ENCODE peak calls at places on chromosomes 7 and 10, in ten cellular contexts. F is heart right ventricle, H is IMR-90, W is psoas muscle, A is GM23248, L is mesendoderm, Z is endodermal cell, J is cardiac muscle cell, V is aorta, D is lower lobe of right lung. I is an unnamed sample.

GRCh38 chr7:31853380-31853779 is 166.4 kb downstream of the PPP1R17 start:
- DNase-seq in W (no peak), Z (no peak), J (no peak), D (no peak), A (peak; percentile 42), L (peak; percentile 7), H (peak; percentile 35), F (no peak), V (no peak), I (no peak)

GRCh38 chr7:133478591-133479135 is 225.8 kb downstream of the EXOC4 start:
- DNase-seq in V (no peak), J (no peak), Z (no peak), A (no peak), H (no peak), W (no peak), F (no peak), L (no peak), D (no peak), I (no peak)

GRCh38 chr7:40903872-40904271 is 769.1 kb downstream of the SUGCT start:
- DNase-seq in H (no peak), V (no peak), F (no peak), D (no peak), L (no peak), W (no peak), A (no peak), Z (no peak), J (no peak), I (no peak)

GRCh38 chr10:95480901-95481491 is 80.2 kb downstream of the SORBS1 start:
- DNase-seq in F (no peak), L (peak; percentile 76), D (no peak), A (peak; percentile 52), Z (peak; percentile 87), H (no peak), J (no peak), V (no peak), W (no peak), I (no peak)

GRCh38 chr7:121530251-121531174 is 134.4 kb upstream of the FAM3C start:
- DNase-seq in L (peak; percentile 9), A (peak; percentile 95), H (peak; percentile 81), Z (no peak), V (no peak), D (no peak), F (peak; percentile 10), W (peak; percentile 20), J (peak; percentile 99), I (peak; percentile 97)

GRCh38 chr7:112453505-112454171 is 3.4 kb downstream of the IFRD1 start:
- DNase-seq in L (no peak), F (no peak), A (peak; percentile 85), J (peak; percentile 65), V (no peak), H (peak; percentile 83), W (no peak), D (no peak), Z (no peak), I (no peak)

GRCh38 chr10:132959296-132959961 is 17.1 kb upstream of the CFAP46 start:
- DNase-seq in A (no peak), F (no peak), Z (no peak), L (no peak), H (no peak), D (no peak), V (no peak), J (no peak), W (no peak), I (peak; percentile 39)

GRCh38 chr7:26061340-26062239 is 90.4 kb upstream of the NFE2L3 start:
- DNase-seq in V (peak; percentile 83), W (peak; percentile 45), F (peak; percentile 23), H (peak; percentile 7), Z (peak; percentile 93), J (peak; percentile 55), L (peak; percentile 87), A (peak; percentile 62), D (peak; percentile 68), I (peak; percentile 56)

GRCh38 chr7:27611043-27611442 is 51.6 kb downstream of the HIBADH start:
- DNase-seq in F (no peak), L (no peak), W (no peak), J (no peak), Z (no peak), V (no peak), A (peak; percentile 85), H (peak; percentile 41), D (no peak), I (no peak)

GRCh38 chr10:112634096-112634830 is 187.2 kb downstream of the VTI1A start:
- DNase-seq in F (no peak), V (no peak), D (no peak), A (peak; percentile 51), H (peak; percentile 21), L (no peak), W (no peak), J (peak; percentile 46), Z (no peak), I (peak; percentile 11)
- H3K27ac ChIP-seq in F (no peak overlapping the region), V (no peak overlapping the region), D (no peak overlapping the region), A (no peak overlapping the region), H (no peak overlapping the region), L (no peak overlapping the region), W (no peak overlapping the region), J (no peak overlapping the region), Z (no peak overlapping the region), I (no peak overlapping the region)

DNA sequence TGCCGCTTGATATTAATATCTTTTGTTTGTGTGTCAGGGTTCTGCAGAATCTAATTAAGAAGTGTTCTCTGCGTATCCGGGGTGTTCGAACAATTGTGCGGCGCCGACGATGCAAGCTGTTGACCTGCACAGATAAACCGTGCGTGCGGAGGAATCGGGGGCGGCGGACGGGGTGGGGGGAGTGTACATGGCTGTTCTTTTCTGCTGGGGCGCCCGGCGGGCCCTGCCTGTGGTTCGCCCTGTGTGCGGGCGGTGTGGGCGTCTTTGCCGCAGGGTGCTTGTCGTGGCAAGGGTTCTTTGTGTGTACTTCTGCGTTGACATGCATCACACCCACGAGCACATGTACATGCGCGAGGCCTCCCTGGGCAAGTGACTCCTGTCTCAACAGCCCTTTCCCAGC is 47.9 kb downstream of the MICALL2 start:
- DNase-seq in V (no peak), F (no peak), Z (no peak), D (no peak), L (no peak), A (no peak), J (no peak), W (no peak), H (no peak), I (peak; percentile 44)
- H3K27me3 ChIP-seq in V (no peaks in the 10 kb centered on the region), F (peaks cover 73% of the 10 kb centered on the region), Z (peaks cover 20% of the 10 kb centered on the region), D (peaks cover 49% of the 10 kb centered on the region), L (no peaks in the 10 kb centered on the region), A (peaks cover 35% of the 10 kb centered on the region), J (peaks cover 21% of the 10 kb centered on the region), W (peaks cover 8% of the 10 kb centered on the region), H (peaks cover 42% of the 10 kb centered on the region), I (peaks cover 43% of the 10 kb centered on the region)

GRCh38 chr7:100882201-100882600 is 7.3 kb downstream of the SRRT start:
- DNase-seq in F (no peak), J (no peak), D (no peak), Z (no peak), L (no peak), A (no peak), V (no peak), H (no peak), W (no peak), I (no peak)

GRCh38 chr7:100881136-100881535 is 6.2 kb downstream of the SRRT start:
- DNase-seq in Z (no peak), A (no peak), H (no peak), W (no peak), V (no peak), D (no peak), J (no peak), L (no peak), F (no peak), I (no peak)

GRCh38 chr7:100878685-100879084 is 3.8 kb downstream of the SRRT start:
- DNase-seq in J (no peak), L (no peak), D (no peak), A (no peak), H (no peak), F (no peak), W (no peak), V (no peak), Z (no peak), I (no peak)

GRCh38 chr7:100879685-100880261 is 4.9 kb downstream of the SRRT start:
- DNase-seq in V (no peak), Z (no peak), F (no peak), J (no peak), H (no peak), A (no peak), L (no peak), D (no peak), W (no peak), I (no peak)

DNA sequence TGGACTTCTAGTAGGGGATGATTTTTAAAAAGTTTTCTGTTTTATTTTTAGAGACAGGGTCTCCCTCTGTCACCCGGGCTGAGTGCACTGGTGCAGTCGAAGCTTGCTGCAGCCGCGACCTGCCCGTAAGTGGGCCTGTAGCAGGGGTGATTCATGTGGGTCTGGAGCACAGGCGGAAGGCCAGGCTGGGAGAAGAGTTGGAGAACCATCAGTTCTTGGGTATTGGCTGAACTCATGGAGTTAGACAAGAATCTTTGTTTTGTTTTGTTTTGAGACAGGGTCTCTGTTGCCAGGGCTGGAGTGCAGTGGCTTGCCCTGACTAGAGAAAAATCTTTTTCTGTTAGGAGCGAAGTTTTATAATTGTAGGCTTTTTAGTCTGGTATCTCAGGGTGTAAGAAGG is 5.7 kb downstream of the SRRT start:
- DNase-seq in J (no peak), D (no peak), A (no peak), W (no peak), F (no peak), H (no peak), V (no peak), L (no peak), Z (no peak), I (no peak)
- H3K27ac ChIP-seq in J (no peak overlapping the region), D (no peak overlapping the region), A (no peak overlapping the region), W (no peak overlapping the region), F (no peak overlapping the region), H (no peak overlapping the region), V (no peak overlapping the region), L (no peak overlapping the region), Z (no peak overlapping the region), I (no peak overlapping the region)

DNA sequence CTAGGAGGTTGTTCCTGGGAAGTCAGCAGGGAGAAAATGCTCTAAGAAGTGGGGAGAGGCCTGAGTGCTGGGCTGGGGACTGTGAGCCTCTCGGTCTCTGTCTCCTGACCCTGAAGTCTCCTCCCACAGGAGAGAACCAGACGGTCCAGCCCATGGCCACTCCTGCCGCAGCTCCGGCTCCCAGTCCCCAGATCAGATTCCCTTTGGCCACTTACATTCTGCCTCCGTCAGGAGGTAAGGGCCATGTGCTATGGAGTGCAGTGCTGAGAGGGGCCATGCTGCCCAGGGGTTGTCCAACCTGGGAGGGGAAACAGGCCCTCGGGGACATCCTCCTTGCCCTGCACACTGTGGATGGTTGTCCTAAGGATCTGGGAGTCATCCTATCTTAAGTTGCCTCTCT is 21.3 kb upstream of the ZNF467 start:
- DNase-seq in L (no peak), W (no peak), Z (peak; percentile 58), H (no peak), V (no peak), F (no peak), J (no peak), A (no peak), D (no peak), I (no peak)
- H3K27me3 ChIP-seq in L (peaks cover 8% of the 10 kb centered on the region), W (peaks cover 7% of the 10 kb centered on the region), Z (peaks cover 17% of the 10 kb centered on the region), H (peaks cover 27% of the 10 kb centered on the region), V (no peaks in the 10 kb centered on the region), F (peaks cover 30% of the 10 kb centered on the region), J (peaks cover 16% of the 10 kb centered on the region), A (peaks cover 22% of the 10 kb centered on the region), D (peaks cover 17% of the 10 kb centered on the region), I (peaks cover 42% of the 10 kb centered on the region)

GRCh38 chr7:45889367-45890067 is 1.2 kb downstream of the IGFBP1 start:
- DNase-seq in J (no peak), W (no peak), A (no peak), Z (no peak), V (no peak), H (no peak), F (no peak), D (no peak), L (peak; percentile 8), I (no peak)
- H3K27ac ChIP-seq in J (no peak overlapping the region), W (no peak overlapping the region), A (no peak overlapping the region), Z (no peak overlapping the region), V (no peak overlapping the region), H (no peak overlapping the region), F (no peak overlapping the region), D (no peak overlapping the region), L (no peak overlapping the region), I (no peak overlapping the region)

GRCh38 chr10:114045738-114046458 is 2.2 kb downstream of the ADRB1 start:
- DNase-seq in W (no peak), J (no peak), A (no peak), V (no peak), Z (no peak), H (no peak), D (no peak), F (no peak), L (no peak), I (no peak)
- H3K27me3 ChIP-seq in W (peaks cover 17% of the 10 kb centered on the region), J (peaks cover 97% of the 10 kb centered on the region), A (peaks cover 61% of the 10 kb centered on the region), V (no peaks in the 10 kb centered on the region), Z (peaks cover 90% of the 10 kb centered on the region), H (peaks cover 55% of the 10 kb centered on the region), D (peaks cover 23% of the 10 kb centered on the region), F (peaks cover 7% of the 10 kb centered on the region), L (peaks cover 27% of the 10 kb centered on the region), I (peaks cover 21% of the 10 kb centered on the region)

I was measured in SJSA1.